ENCODE peak calls at places on chromosomes 2 and 18, in ten cellular contexts. One of them, this sample, is unnamed.

GRCh38 chr18:11981633-11982366 is 493 bp downstream of the IMPA2 start:
- DNase-seq in M059J: peak; percentile 39
- DNase-seq in Peyer's patch: peak; percentile 31
- DNase-seq in cardiac fibroblast: peak; percentile 36
- DNase-seq in stimulated activated CD4-positive, alpha-beta T cell treated with anti-CD3 and anti-CD28 coated beads, Interleukin-12 subunit alpha, Interleukin-12 subunit beta, amount 100 ng/mL, for 4 hours: peak; percentile 7
- DNase-seq in GM19239: no peak
- DNase-seq in activated T-cell treated with anti-CD3 and anti-CD28 coated beads for 1 hour: no peak
- DNase-seq in A172: no peak
- DNase-seq in substantia nigra: no peak
- DNase-seq in NCI-H2081: peak; percentile 58
- DNase-seq in this sample: peak; percentile 43

GRCh38 chr2:238240761-238241711 is 1.2 kb upstream of the HES6 start:
- DNase-seq in M059J: peak; percentile 48
- DNase-seq in Peyer's patch: no peak
- DNase-seq in stimulated activated CD4-positive, alpha-beta T cell treated with anti-CD3 and anti-CD28 coated beads, Interleukin-12 subunit alpha, Interleukin-12 subunit beta, amount 100 ng/mL, for 4 hours: no peak
- DNase-seq in A172: no peak
- DNase-seq in GM19239: peak; percentile 59
- DNase-seq in cardiac fibroblast: no peak
- DNase-seq in NCI-H2081: peak; percentile 97
- DNase-seq in activated T-cell treated with anti-CD3 and anti-CD28 coated beads for 1 hour: no peak
- DNase-seq in substantia nigra: no peak
- DNase-seq in this sample: peak; percentile 72

GRCh38 chr2:127158614-127159290 is 51.8 kb upstream of the BIN1 start:
- DNase-seq in A172: no peak
- DNase-seq in M059J: no peak
- DNase-seq in GM19239: no peak
- DNase-seq in Peyer's patch: no peak
- DNase-seq in cardiac fibroblast: no peak
- DNase-seq in stimulated activated CD4-positive, alpha-beta T cell treated with anti-CD3 and anti-CD28 coated beads, Interleukin-12 subunit alpha, Interleukin-12 subunit beta, amount 100 ng/mL, for 4 hours: no peak
- DNase-seq in substantia nigra: no peak
- DNase-seq in activated T-cell treated with anti-CD3 and anti-CD28 coated beads for 1 hour: no peak
- DNase-seq in NCI-H2081: no peak
- DNase-seq in this sample: no peak

GRCh38 chr18:62660741-62661140 is 54.6 kb upstream of the PHLPP1 start:
- DNase-seq in M059J: peak; percentile 49
- DNase-seq in activated T-cell treated with anti-CD3 and anti-CD28 coated beads for 1 hour: no peak
- DNase-seq in NCI-H2081: peak; percentile 69
- DNase-seq in Peyer's patch: no peak
- DNase-seq in substantia nigra: no peak
- DNase-seq in stimulated activated CD4-positive, alpha-beta T cell treated with anti-CD3 and anti-CD28 coated beads, Interleukin-12 subunit alpha, Interleukin-12 subunit beta, amount 100 ng/mL, for 4 hours: no peak
- DNase-seq in cardiac fibroblast: no peak
- DNase-seq in GM19239: no peak
- DNase-seq in A172: peak; percentile 35
- DNase-seq in this sample: no peak

GRCh38 chr18:12751503-12751884 is 48.7 kb downstream of the PSMG2 start:
- DNase-seq in cardiac fibroblast: no peak
- DNase-seq in M059J: no peak
- DNase-seq in stimulated activated CD4-positive, alpha-beta T cell treated with anti-CD3 and anti-CD28 coated beads, Interleukin-12 subunit alpha, Interleukin-12 subunit beta, amount 100 ng/mL, for 4 hours: no peak
- DNase-seq in activated T-cell treated with anti-CD3 and anti-CD28 coated beads for 1 hour: no peak
- DNase-seq in Peyer's patch: no peak
- DNase-seq in GM19239: no peak
- DNase-seq in substantia nigra: no peak
- DNase-seq in NCI-H2081: no peak
- DNase-seq in A172: no peak
- DNase-seq in this sample: no peak

GRCh38 chr2:231680284-231680991 is 27.9 kb upstream of the PTMA start:
- DNase-seq in cardiac fibroblast: no peak
- DNase-seq in stimulated activated CD4-positive, alpha-beta T cell treated with anti-CD3 and anti-CD28 coated beads, Interleukin-12 subunit alpha, Interleukin-12 subunit beta, amount 100 ng/mL, for 4 hours: no peak
- DNase-seq in A172: no peak
- DNase-seq in M059J: no peak
- DNase-seq in activated T-cell treated with anti-CD3 and anti-CD28 coated beads for 1 hour: no peak
- DNase-seq in GM19239: no peak
- DNase-seq in NCI-H2081: no peak
- DNase-seq in Peyer's patch: no peak
- DNase-seq in substantia nigra: no peak
- DNase-seq in this sample: peak; percentile 44

GRCh38 chr18:34971313-34971712 is 69.9 kb upstream of the MAPRE2 start:
- DNase-seq in activated T-cell treated with anti-CD3 and anti-CD28 coated beads for 1 hour: no peak
- DNase-seq in GM19239: no peak
- DNase-seq in M059J: peak; percentile 59
- DNase-seq in NCI-H2081: no peak
- DNase-seq in A172: peak; percentile 38
- DNase-seq in cardiac fibroblast: peak; percentile 14
- DNase-seq in substantia nigra: no peak
- DNase-seq in Peyer's patch: no peak
- DNase-seq in stimulated activated CD4-positive, alpha-beta T cell treated with anti-CD3 and anti-CD28 coated beads, Interleukin-12 subunit alpha, Interleukin-12 subunit beta, amount 100 ng/mL, for 4 hours: no peak
- DNase-seq in this sample: no peak

GRCh38 chr2:231573698-231574421 is 18.8 kb upstream of the TEX44 start:
- DNase-seq in M059J: no peak
- DNase-seq in stimulated activated CD4-positive, alpha-beta T cell treated with anti-CD3 and anti-CD28 coated beads, Interleukin-12 subunit alpha, Interleukin-12 subunit beta, amount 100 ng/mL, for 4 hours: no peak
- DNase-seq in GM19239: no peak
- DNase-seq in A172: no peak
- DNase-seq in cardiac fibroblast: no peak
- DNase-seq in activated T-cell treated with anti-CD3 and anti-CD28 coated beads for 1 hour: no peak
- DNase-seq in NCI-H2081: no peak
- DNase-seq in substantia nigra: no peak
- DNase-seq in Peyer's patch: no peak
- DNase-seq in this sample: no peak

GRCh38 chr2:5140367-5140766 is 551.8 kb upstream of the SOX11 start:
- DNase-seq in NCI-H2081: no peak
- DNase-seq in GM19239: no peak
- DNase-seq in cardiac fibroblast: no peak
- DNase-seq in A172: peak; percentile 64
- DNase-seq in substantia nigra: no peak
- DNase-seq in activated T-cell treated with anti-CD3 and anti-CD28 coated beads for 1 hour: no peak
- DNase-seq in M059J: no peak
- DNase-seq in Peyer's patch: no peak
- DNase-seq in stimulated activated CD4-positive, alpha-beta T cell treated with anti-CD3 and anti-CD28 coated beads, Interleukin-12 subunit alpha, Interleukin-12 subunit beta, amount 100 ng/mL, for 4 hours: no peak
- DNase-seq in this sample: no peak

GRCh38 chr18:24502621-24503020 is 42.2 kb downstream of the HRH4 start:
- DNase-seq in A172: no peak
- DNase-seq in stimulated activated CD4-positive, alpha-beta T cell treated with anti-CD3 and anti-CD28 coated beads, Interleukin-12 subunit alpha, Interleukin-12 subunit beta, amount 100 ng/mL, for 4 hours: no peak
- DNase-seq in GM19239: no peak
- DNase-seq in activated T-cell treated with anti-CD3 and anti-CD28 coated beads for 1 hour: no peak
- DNase-seq in cardiac fibroblast: no peak
- DNase-seq in M059J: no peak
- DNase-seq in Peyer's patch: no peak
- DNase-seq in NCI-H2081: no peak
- DNase-seq in substantia nigra: no peak
- DNase-seq in this sample: no peak

GRCh38 chr2:2847131-2847740 is 516.2 kb upstream of the MYT1L start:
- DNase-seq in M059J: no peak
- DNase-seq in stimulated activated CD4-positive, alpha-beta T cell treated with anti-CD3 and anti-CD28 coated beads, Interleukin-12 subunit alpha, Interleukin-12 subunit beta, amount 100 ng/mL, for 4 hours: no peak
- DNase-seq in Peyer's patch: no peak
- DNase-seq in activated T-cell treated with anti-CD3 and anti-CD28 coated beads for 1 hour: no peak
- DNase-seq in substantia nigra: no peak
- DNase-seq in NCI-H2081: peak; percentile 85
- DNase-seq in cardiac fibroblast: no peak
- DNase-seq in A172: no peak
- DNase-seq in GM19239: no peak
- DNase-seq in this sample: no peak

GRCh38 chr2:44397447-44397846 is 35.7 kb downstream of the CAMKMT start:
- DNase-seq in substantia nigra: no peak
- DNase-seq in activated T-cell treated with anti-CD3 and anti-CD28 coated beads for 1 hour: no peak
- DNase-seq in Peyer's patch: no peak
- DNase-seq in A172: no peak
- DNase-seq in stimulated activated CD4-positive, alpha-beta T cell treated with anti-CD3 and anti-CD28 coated beads, Interleukin-12 subunit alpha, Interleukin-12 subunit beta, amount 100 ng/mL, for 4 hours: no peak
- DNase-seq in GM19239: no peak
- DNase-seq in M059J: no peak
- DNase-seq in cardiac fibroblast: no peak
- DNase-seq in NCI-H2081: no peak
- DNase-seq in this sample: no peak

GRCh38 chr18:77095356-77096030 is 37.1 kb downstream of the MBP start:
- DNase-seq in stimulated activated CD4-positive, alpha-beta T cell treated with anti-CD3 and anti-CD28 coated beads, Interleukin-12 subunit alpha, Interleukin-12 subunit beta, amount 100 ng/mL, for 4 hours: no peak
- DNase-seq in activated T-cell treated with anti-CD3 and anti-CD28 coated beads for 1 hour: no peak
- DNase-seq in substantia nigra: no peak
- DNase-seq in Peyer's patch: no peak
- DNase-seq in cardiac fibroblast: no peak
- DNase-seq in A172: no peak
- DNase-seq in GM19239: no peak
- DNase-seq in M059J: no peak
- DNase-seq in NCI-H2081: no peak
- DNase-seq in this sample: no peak

GRCh38 chr2:190637331-190637734 is 11.6 kb upstream of the NAB1 start:
- DNase-seq in substantia nigra: no peak
- DNase-seq in NCI-H2081: no peak
- DNase-seq in stimulated activated CD4-positive, alpha-beta T cell treated with anti-CD3 and anti-CD28 coated beads, Interleukin-12 subunit alpha, Interleukin-12 subunit beta, amount 100 ng/mL, for 4 hours: no peak
- DNase-seq in activated T-cell treated with anti-CD3 and anti-CD28 coated beads for 1 hour: no peak
- DNase-seq in GM19239: no peak
- DNase-seq in A172: peak; percentile 23
- DNase-seq in Peyer's patch: no peak
- DNase-seq in cardiac fibroblast: peak; percentile 79
- DNase-seq in M059J: peak; percentile 55
- DNase-seq in this sample: no peak

GRCh38 chr18:3706279-3707097 is 256.5 kb downstream of the TGIF1 start:
- DNase-seq in Peyer's patch: no peak
- DNase-seq in activated T-cell treated with anti-CD3 and anti-CD28 coated beads for 1 hour: no peak
- DNase-seq in substantia nigra: no peak
- DNase-seq in cardiac fibroblast: peak; percentile 74
- DNase-seq in NCI-H2081: no peak
- DNase-seq in GM19239: no peak
- DNase-seq in A172: no peak
- DNase-seq in stimulated activated CD4-positive, alpha-beta T cell treated with anti-CD3 and anti-CD28 coated beads, Interleukin-12 subunit alpha, Interleukin-12 subunit beta, amount 100 ng/mL, for 4 hours: no peak
- DNase-seq in M059J: no peak
- DNase-seq in this sample: no peak

GRCh38 chr2:196242131-196242620 is 70.8 kb upstream of the STK17B start:
- DNase-seq in substantia nigra: no peak
- DNase-seq in cardiac fibroblast: no peak
- DNase-seq in M059J: peak; percentile 59
- DNase-seq in NCI-H2081: no peak
- DNase-seq in Peyer's patch: no peak
- DNase-seq in activated T-cell treated with anti-CD3 and anti-CD28 coated beads for 1 hour: no peak
- DNase-seq in GM19239: no peak
- DNase-seq in stimulated activated CD4-positive, alpha-beta T cell treated with anti-CD3 and anti-CD28 coated beads, Interleukin-12 subunit alpha, Interleukin-12 subunit beta, amount 100 ng/mL, for 4 hours: no peak
- DNase-seq in A172: peak; percentile 19
- DNase-seq in this sample: no peak

GRCh38 chr2:68223419-68223818 is 28.9 kb downstream of the PPP3R1 start:
- DNase-seq in cardiac fibroblast: no peak
- DNase-seq in substantia nigra: no peak
- DNase-seq in stimulated activated CD4-positive, alpha-beta T cell treated with anti-CD3 and anti-CD28 coated beads, Interleukin-12 subunit alpha, Interleukin-12 subunit beta, amount 100 ng/mL, for 4 hours: no peak
- DNase-seq in A172: no peak
- DNase-seq in NCI-H2081: no peak
- DNase-seq in M059J: no peak
- DNase-seq in GM19239: no peak
- DNase-seq in Peyer's patch: no peak
- DNase-seq in activated T-cell treated with anti-CD3 and anti-CD28 coated beads for 1 hour: no peak
- DNase-seq in this sample: no peak

GRCh38 chr2:20382965-20383800 is 32.5 kb upstream of the PUM2 start:
- DNase-seq in activated T-cell treated with anti-CD3 and anti-CD28 coated beads for 1 hour: no peak
- DNase-seq in GM19239: no peak
- DNase-seq in A172: peak; percentile 26
- DNase-seq in cardiac fibroblast: peak; percentile 45
- DNase-seq in Peyer's patch: no peak
- DNase-seq in substantia nigra: no peak
- DNase-seq in stimulated activated CD4-positive, alpha-beta T cell treated with anti-CD3 and anti-CD28 coated beads, Interleukin-12 subunit alpha, Interleukin-12 subunit beta, amount 100 ng/mL, for 4 hours: no peak
- DNase-seq in M059J: peak; percentile 80
- DNase-seq in NCI-H2081: peak; percentile 45
- DNase-seq in this sample: no peak

GRCh38 chr2:19426941-19427340 is 68.5 kb upstream of the OSR1 start:
- DNase-seq in cardiac fibroblast: peak; percentile 36
- DNase-seq in stimulated activated CD4-positive, alpha-beta T cell treated with anti-CD3 and anti-CD28 coated beads, Interleukin-12 subunit alpha, Interleukin-12 subunit beta, amount 100 ng/mL, for 4 hours: no peak
- DNase-seq in GM19239: no peak
- DNase-seq in activated T-cell treated with anti-CD3 and anti-CD28 coated beads for 1 hour: no peak
- DNase-seq in Peyer's patch: no peak
- DNase-seq in NCI-H2081: no peak
- DNase-seq in M059J: no peak
- DNase-seq in substantia nigra: no peak
- DNase-seq in A172: no peak
- DNase-seq in this sample: no peak

GRCh38 chr2:241702155-241702404 is 241 bp downstream of the ING5 start:
- DNase-seq in GM19239: peak; percentile 61
- DNase-seq in Peyer's patch: peak; percentile 75
- DNase-seq in M059J: no peak
- DNase-seq in stimulated activated CD4-positive, alpha-beta T cell treated with anti-CD3 and anti-CD28 coated beads, Interleukin-12 subunit alpha, Interleukin-12 subunit beta, amount 100 ng/mL, for 4 hours: peak; percentile 87
- DNase-seq in activated T-cell treated with anti-CD3 and anti-CD28 coated beads for 1 hour: peak; percentile 77
- DNase-seq in substantia nigra: no peak
- DNase-seq in NCI-H2081: no peak
- DNase-seq in cardiac fibroblast: peak; percentile 91
- DNase-seq in A172: no peak
- DNase-seq in this sample: no peak

GRCh38 chr2:219569041-219569440 is 2.3 kb downstream of the OBSL1 start:
- DNase-seq in stimulated activated CD4-positive, alpha-beta T cell treated with anti-CD3 and anti-CD28 coated beads, Interleukin-12 subunit alpha, Interleukin-12 subunit beta, amount 100 ng/mL, for 4 hours: no peak
- DNase-seq in activated T-cell treated with anti-CD3 and anti-CD28 coated beads for 1 hour: no peak
- DNase-seq in cardiac fibroblast: no peak
- DNase-seq in substantia nigra: no peak
- DNase-seq in NCI-H2081: no peak
- DNase-seq in GM19239: no peak
- DNase-seq in Peyer's patch: no peak
- DNase-seq in A172: no peak
- DNase-seq in M059J: peak; percentile 82
- DNase-seq in this sample: no peak

GRCh38 chr18:10482363-10482984 is 28.0 kb downstream of the APCDD1 start:
- DNase-seq in activated T-cell treated with anti-CD3 and anti-CD28 coated beads for 1 hour: no peak
- DNase-seq in stimulated activated CD4-positive, alpha-beta T cell treated with anti-CD3 and anti-CD28 coated beads, Interleukin-12 subunit alpha, Interleukin-12 subunit beta, amount 100 ng/mL, for 4 hours: no peak
- DNase-seq in substantia nigra: no peak
- DNase-seq in GM19239: no peak
- DNase-seq in cardiac fibroblast: no peak
- DNase-seq in M059J: no peak
- DNase-seq in A172: no peak
- DNase-seq in Peyer's patch: no peak
- DNase-seq in NCI-H2081: no peak
- DNase-seq in this sample: no peak

GRCh38 chr2:179842498-179843153 is 18.8 kb downstream of the ZNF385B start:
- DNase-seq in substantia nigra: no peak
- DNase-seq in GM19239: no peak
- DNase-seq in Peyer's patch: no peak
- DNase-seq in cardiac fibroblast: peak; percentile 46
- DNase-seq in stimulated activated CD4-positive, alpha-beta T cell treated with anti-CD3 and anti-CD28 coated beads, Interleukin-12 subunit alpha, Interleukin-12 subunit beta, amount 100 ng/mL, for 4 hours: no peak
- DNase-seq in NCI-H2081: no peak
- DNase-seq in A172: no peak
- DNase-seq in M059J: peak; percentile 13
- DNase-seq in activated T-cell treated with anti-CD3 and anti-CD28 coated beads for 1 hour: no peak
- DNase-seq in this sample: peak; percentile 40

GRCh38 chr2:99159594-99159993 is 4.8 kb downstream of the LIPT1 start:
- DNase-seq in substantia nigra: no peak
- DNase-seq in Peyer's patch: no peak
- DNase-seq in NCI-H2081: no peak
- DNase-seq in M059J: no peak
- DNase-seq in A172: no peak
- DNase-seq in activated T-cell treated with anti-CD3 and anti-CD28 coated beads for 1 hour: no peak
- DNase-seq in cardiac fibroblast: no peak
- DNase-seq in GM19239: no peak
- DNase-seq in stimulated activated CD4-positive, alpha-beta T cell treated with anti-CD3 and anti-CD28 coated beads, Interleukin-12 subunit alpha, Interleukin-12 subunit beta, amount 100 ng/mL, for 4 hours: no peak
- DNase-seq in this sample: no peak

GRCh38 chr2:177429688-177430325 is 37.2 kb downstream of the AGPS start:
- DNase-seq in activated T-cell treated with anti-CD3 and anti-CD28 coated beads for 1 hour: no peak
- DNase-seq in GM19239: no peak
- DNase-seq in NCI-H2081: no peak
- DNase-seq in substantia nigra: no peak
- DNase-seq in A172: peak; percentile 94
- DNase-seq in Peyer's patch: no peak
- DNase-seq in M059J: peak; percentile 93
- DNase-seq in stimulated activated CD4-positive, alpha-beta T cell treated with anti-CD3 and anti-CD28 coated beads, Interleukin-12 subunit alpha, Interleukin-12 subunit beta, amount 100 ng/mL, for 4 hours: no peak
- DNase-seq in cardiac fibroblast: peak; percentile 84
- DNase-seq in this sample: no peak

GRCh38 chr2:6314218-6314855 is 551.4 kb downstream of the CMPK2 start:
- DNase-seq in M059J: no peak
- DNase-seq in NCI-H2081: no peak
- DNase-seq in cardiac fibroblast: no peak
- DNase-seq in Peyer's patch: no peak
- DNase-seq in substantia nigra: no peak
- DNase-seq in GM19239: no peak
- DNase-seq in A172: no peak
- DNase-seq in stimulated activated CD4-positive, alpha-beta T cell treated with anti-CD3 and anti-CD28 coated beads, Interleukin-12 subunit alpha, Interleukin-12 subunit beta, amount 100 ng/mL, for 4 hours: no peak
- DNase-seq in activated T-cell treated with anti-CD3 and anti-CD28 coated beads for 1 hour: no peak
- DNase-seq in this sample: no peak

GRCh38 chr18:78713726-78714125 is 265.9 kb upstream of the SALL3 start:
- DNase-seq in NCI-H2081: peak; percentile 21
- DNase-seq in activated T-cell treated with anti-CD3 and anti-CD28 coated beads for 1 hour: no peak
- DNase-seq in GM19239: no peak
- DNase-seq in substantia nigra: no peak
- DNase-seq in M059J: no peak
- DNase-seq in Peyer's patch: no peak
- DNase-seq in A172: no peak
- DNase-seq in cardiac fibroblast: no peak
- DNase-seq in stimulated activated CD4-positive, alpha-beta T cell treated with anti-CD3 and anti-CD28 coated beads, Interleukin-12 subunit alpha, Interleukin-12 subunit beta, amount 100 ng/mL, for 4 hours: no peak
- DNase-seq in this sample: no peak

GRCh38 chr2:143425896-143426295 is 296.7 kb downstream of the ARHGAP15 start:
- DNase-seq in cardiac fibroblast: no peak
- DNase-seq in activated T-cell treated with anti-CD3 and anti-CD28 coated beads for 1 hour: no peak
- DNase-seq in Peyer's patch: no peak
- DNase-seq in stimulated activated CD4-positive, alpha-beta T cell treated with anti-CD3 and anti-CD28 coated beads, Interleukin-12 subunit alpha, Interleukin-12 subunit beta, amount 100 ng/mL, for 4 hours: no peak
- DNase-seq in substantia nigra: no peak
- DNase-seq in GM19239: no peak
- DNase-seq in NCI-H2081: no peak
- DNase-seq in A172: no peak
- DNase-seq in M059J: no peak
- DNase-seq in this sample: no peak

This sample was measured in neural crest cell.